ENCODE peak calls at places on chromosome 2, in eight cellular contexts. One of them, this sample, is unnamed.

GRCh38 chr2:95039978-95040377 is 14.5 kb downstream of the MAL start:
- DNase-seq in GM06990: no peak
- DNase-seq in retinal pigment epithelial cell: no peak
- DNase-seq in A673: no peak
- DNase-seq in fibroblast of lung: no peak
- DNase-seq in AG04450: no peak
- DNase-seq in stomach: no peak
- DNase-seq in LNCaP clone FGC: no peak
- DNase-seq in this sample: no peak

GRCh38 chr2:1402064-1402463 is 11.2 kb upstream of the TPO start:
- DNase-seq in AG04450: no peak
- DNase-seq in A673: peak
- DNase-seq in fibroblast of lung: no peak
- DNase-seq in retinal pigment epithelial cell: no peak
- DNase-seq in stomach: no peak
- DNase-seq in GM06990: no peak
- DNase-seq in LNCaP clone FGC: no peak
- DNase-seq in this sample: no peak

GRCh38 chr2:7878786-7879515 is 802.9 kb upstream of the ID2 start:
- DNase-seq in stomach: no peak
- DNase-seq in LNCaP clone FGC: no peak
- DNase-seq in AG04450: no peak
- DNase-seq in GM06990: no peak
- DNase-seq in retinal pigment epithelial cell: peak
- DNase-seq in fibroblast of lung: no peak
- DNase-seq in A673: peak
- DNase-seq in this sample: no peak

GRCh38 chr2:127084611-127085031 is 22.3 kb downstream of the BIN1 start:
- DNase-seq in fibroblast of lung: no peak
- DNase-seq in GM06990: no peak
- DNase-seq in A673: no peak
- DNase-seq in stomach: no peak
- DNase-seq in retinal pigment epithelial cell: no peak
- DNase-seq in AG04450: no peak
- DNase-seq in LNCaP clone FGC: no peak
- DNase-seq in this sample: no peak

GRCh38 chr2:85656468-85656867 is 11.5 kb downstream of the SFTPB start:
- DNase-seq in GM06990: no peak
- DNase-seq in AG04450: no peak
- DNase-seq in LNCaP clone FGC: no peak
- DNase-seq in A673: no peak
- DNase-seq in fibroblast of lung: no peak
- DNase-seq in stomach: no peak
- DNase-seq in retinal pigment epithelial cell: no peak
- DNase-seq in this sample: no peak

GRCh38 chr2:196466581-196466980 is 172.9 kb upstream of the CCDC150 start:
- DNase-seq in retinal pigment epithelial cell: no peak
- DNase-seq in fibroblast of lung: no peak
- DNase-seq in GM06990: no peak
- DNase-seq in AG04450: no peak
- DNase-seq in stomach: no peak
- DNase-seq in LNCaP clone FGC: no peak
- DNase-seq in A673: no peak
- DNase-seq in this sample: no peak

GRCh38 chr2:75432761-75433361 is 127.9 kb downstream of the EVA1A start:
- DNase-seq in stomach: no peak
- DNase-seq in AG04450: no peak
- DNase-seq in LNCaP clone FGC: no peak
- DNase-seq in fibroblast of lung: no peak
- DNase-seq in retinal pigment epithelial cell: peak
- DNase-seq in A673: no peak
- DNase-seq in GM06990: peak
- DNase-seq in this sample: peak

GRCh38 chr2:18301421-18302139 is 258.9 kb downstream of the RDH14 start:
- DNase-seq in GM06990: no peak
- DNase-seq in fibroblast of lung: no peak
- DNase-seq in retinal pigment epithelial cell: no peak
- DNase-seq in LNCaP clone FGC: no peak
- DNase-seq in AG04450: no peak
- DNase-seq in A673: no peak
- DNase-seq in stomach: no peak
- DNase-seq in this sample: no peak

GRCh38 chr2:56185101-56185581 is 1.4 kb downstream of the CCDC85A start:
- DNase-seq in GM06990: no peak
- DNase-seq in A673: peak
- DNase-seq in stomach: no peak
- DNase-seq in retinal pigment epithelial cell: no peak
- DNase-seq in LNCaP clone FGC: no peak
- DNase-seq in AG04450: no peak
- DNase-seq in fibroblast of lung: no peak
- DNase-seq in this sample: no peak

GRCh38 chr2:194383404-194383803 is 1273.6 kb upstream of the SLC39A10 start:
- DNase-seq in AG04450: no peak
- DNase-seq in stomach: no peak
- DNase-seq in LNCaP clone FGC: no peak
- DNase-seq in GM06990: no peak
- DNase-seq in retinal pigment epithelial cell: no peak
- DNase-seq in fibroblast of lung: peak
- DNase-seq in A673: peak
- DNase-seq in this sample: no peak

DNA sequence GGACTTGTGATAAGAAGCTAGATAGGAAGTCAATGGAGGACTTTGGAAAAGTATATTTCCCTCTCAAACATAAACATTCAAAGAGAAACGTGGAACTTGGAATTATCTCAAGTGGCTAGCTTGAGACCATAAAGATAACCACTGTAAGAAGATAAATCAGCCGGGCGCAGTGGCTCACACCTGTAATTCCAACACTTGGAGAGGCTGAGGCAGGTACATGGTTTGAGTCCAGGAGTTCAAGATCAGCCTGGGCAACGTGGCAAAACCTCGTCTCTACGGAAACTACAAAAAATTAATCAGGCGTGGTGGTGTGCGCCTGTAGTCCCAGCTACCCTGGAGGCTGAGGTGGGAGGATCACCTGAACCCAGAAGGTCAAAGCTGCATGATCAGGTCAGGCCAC is 405.9 kb upstream of the ACVR2A start:
- DNase-seq in retinal pigment epithelial cell: no peak
- DNase-seq in fibroblast of lung: no peak
- DNase-seq in A673: no peak
- DNase-seq in GM06990: no peak
- DNase-seq in stomach: no peak
- DNase-seq in AG04450: no peak
- DNase-seq in LNCaP clone FGC: no peak
- DNase-seq in this sample: no peak
- H3K4me3 ChIP-seq in retinal pigment epithelial cell: no peak
- H3K4me3 ChIP-seq in fibroblast of lung: no peak
- H3K4me3 ChIP-seq in A673: no peak
- H3K4me3 ChIP-seq in GM06990: no peak
- H3K4me3 ChIP-seq in stomach: no peak
- H3K4me3 ChIP-seq in AG04450: no peak
- H3K4me3 ChIP-seq in LNCaP clone FGC: no peak
- H3K4me3 ChIP-seq in this sample: no peak

GRCh38 chr2:173075781-173076556 is at the start of gene MAP3K20:
- DNase-seq in fibroblast of lung: peak
- DNase-seq in GM06990: peak
- DNase-seq in retinal pigment epithelial cell: no peak
- DNase-seq in LNCaP clone FGC: no peak
- DNase-seq in A673: peak
- DNase-seq in stomach: peak
- DNase-seq in AG04450: no peak
- DNase-seq in this sample: no peak

GRCh38 chr2:173077506-173078177 is 2.0 kb downstream of the MAP3K20 start:
- DNase-seq in GM06990: no peak
- DNase-seq in A673: no peak
- DNase-seq in LNCaP clone FGC: no peak
- DNase-seq in AG04450: no peak
- DNase-seq in retinal pigment epithelial cell: no peak
- DNase-seq in stomach: no peak
- DNase-seq in fibroblast of lung: peak
- DNase-seq in this sample: no peak

GRCh38 chr2:173076557-173077345 is 1.1 kb downstream of the MAP3K20 start:
- DNase-seq in LNCaP clone FGC: no peak
- DNase-seq in retinal pigment epithelial cell: no peak
- DNase-seq in fibroblast of lung: peak
- DNase-seq in stomach: peak
- DNase-seq in A673: peak
- DNase-seq in GM06990: no peak
- DNase-seq in AG04450: no peak
- DNase-seq in this sample: no peak

GRCh38 chr2:173079141-173079540 is 3.5 kb downstream of the MAP3K20 start:
- DNase-seq in stomach: no peak
- DNase-seq in GM06990: no peak
- DNase-seq in retinal pigment epithelial cell: no peak
- DNase-seq in fibroblast of lung: peak
- DNase-seq in LNCaP clone FGC: no peak
- DNase-seq in AG04450: no peak
- DNase-seq in A673: no peak
- DNase-seq in this sample: no peak

DNA sequence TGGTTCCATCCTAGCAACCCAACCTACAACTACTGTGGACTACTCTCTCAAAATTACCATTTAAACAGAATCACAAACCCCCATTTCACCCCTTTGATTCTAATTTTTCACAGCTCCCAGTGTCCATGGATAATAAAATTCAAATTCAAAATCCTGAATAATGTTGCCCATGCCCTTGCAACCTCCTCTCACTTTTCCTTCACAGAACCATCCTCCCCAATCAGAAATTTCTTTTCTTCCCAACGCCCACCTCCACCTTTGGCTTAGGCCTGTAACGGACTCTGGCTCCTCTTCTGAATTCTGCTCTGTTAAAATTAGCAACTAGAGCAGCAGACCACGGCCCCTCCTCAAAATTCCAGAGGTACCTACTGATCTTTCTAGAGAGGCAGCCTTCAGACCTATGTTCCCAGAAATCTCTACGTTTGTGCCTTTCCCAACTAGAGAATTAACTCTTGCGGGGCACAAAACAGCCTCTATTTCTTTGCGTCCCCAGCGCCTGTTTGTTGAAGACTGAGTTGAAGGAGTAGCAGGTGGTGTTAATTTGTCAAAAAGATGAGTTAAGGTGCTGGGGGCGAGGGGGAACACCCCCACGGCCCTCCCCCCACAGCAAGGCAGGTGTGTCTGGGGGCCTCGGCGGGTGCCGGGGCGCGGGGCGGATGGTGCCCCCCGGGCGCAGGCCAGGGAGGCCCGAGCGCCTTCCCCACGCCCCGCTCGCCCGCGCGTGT is 428 bp upstream of the MAP3K20 start:
- DNase-seq in retinal pigment epithelial cell: no peak
- DNase-seq in stomach: no peak
- DNase-seq in A673: no peak
- DNase-seq in fibroblast of lung: no peak
- DNase-seq in GM06990: no peak
- DNase-seq in AG04450: no peak
- DNase-seq in LNCaP clone FGC: no peak
- DNase-seq in this sample: no peak
- TF ChIP-seq CTCF in retinal pigment epithelial cell: no peak
- TF ChIP-seq CTCF in stomach: no peak
- TF ChIP-seq CTCF in A673: no peak
- TF ChIP-seq CTCF in fibroblast of lung: no peak
- TF ChIP-seq CTCF in GM06990: no peak
- TF ChIP-seq CTCF in AG04450: no peak
- TF ChIP-seq CTCF in LNCaP clone FGC: no peak
- TF ChIP-seq CTCF in this sample: no peak

DNA sequence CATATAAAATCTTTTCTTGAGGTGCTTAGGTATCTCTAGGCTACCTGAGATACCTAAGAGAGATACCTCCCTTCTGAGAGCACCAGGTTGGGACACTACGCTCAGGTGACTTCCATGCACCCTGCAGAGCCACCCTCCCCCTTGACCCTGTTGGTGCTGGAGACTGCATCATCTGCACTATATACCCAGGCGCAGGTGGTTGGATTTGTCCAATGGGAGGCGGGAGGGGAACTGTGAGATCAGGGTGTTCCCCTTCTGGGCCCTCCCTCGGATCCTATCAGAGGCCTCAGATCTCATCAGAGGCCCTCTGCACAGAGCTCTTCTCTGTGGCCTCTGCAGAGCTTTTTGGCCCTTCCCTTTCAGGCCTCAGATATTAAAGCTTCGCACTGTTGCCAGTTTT is 158.4 kb downstream of the SH3RF3 start:
- DNase-seq in A673: no peak
- DNase-seq in retinal pigment epithelial cell: no peak
- DNase-seq in stomach: no peak
- DNase-seq in GM06990: no peak
- DNase-seq in fibroblast of lung: no peak
- DNase-seq in AG04450: no peak
- DNase-seq in LNCaP clone FGC: no peak
- DNase-seq in this sample: no peak
- H3K4me3 ChIP-seq in A673: no peak
- H3K4me3 ChIP-seq in retinal pigment epithelial cell: no peak
- H3K4me3 ChIP-seq in stomach: no peak
- H3K4me3 ChIP-seq in GM06990: no peak
- H3K4me3 ChIP-seq in fibroblast of lung: no peak
- H3K4me3 ChIP-seq in AG04450: no peak
- H3K4me3 ChIP-seq in LNCaP clone FGC: no peak
- H3K4me3 ChIP-seq in this sample: no peak

GRCh38 chr2:216633616-216634316 is 546 bp downstream of the IGFBP2 start:
- DNase-seq in stomach: peak
- DNase-seq in A673: peak
- DNase-seq in fibroblast of lung: no peak
- DNase-seq in LNCaP clone FGC: no peak
- DNase-seq in GM06990: no peak
- DNase-seq in AG04450: no peak
- DNase-seq in retinal pigment epithelial cell: no peak
- DNase-seq in this sample: no peak
- TF ChIP-seq CTCF in stomach: no peak
- TF ChIP-seq CTCF in A673: no peak
- TF ChIP-seq CTCF in fibroblast of lung: no peak
- TF ChIP-seq CTCF in LNCaP clone FGC: no peak
- TF ChIP-seq CTCF in GM06990: no peak
- TF ChIP-seq CTCF in AG04450: no peak
- TF ChIP-seq CTCF in retinal pigment epithelial cell: no peak
- TF ChIP-seq CTCF in this sample: no peak